ENCODE peak calls at places on chromosomes 7 and 10, in nine cellular contexts. E, G, P, H, Y, J, D, R and S are unnamed samples.

GRCh38 chr7:152969839-152970238 is 210.3 kb downstream of the ACTR3B start:
- DNase-seq in E (no peak), G (no peak), P (no peak), H (no peak), Y (no peak), J (no peak), D (no peak), R (no peak), S (no peak)

GRCh38 chr7:134886353-134887057 is 99.8 kb upstream of the AGBL3 start:
- DNase-seq in E (no peak), G (peak), P (no peak), H (no peak), Y (no peak), J (no peak), D (no peak), R (no peak), S (no peak)

GRCh38 chr10:124732931-124733536 is 11.1 kb downstream of the FAM53B start:
- DNase-seq in E (no peak), G (no peak), P (peak), H (no peak), Y (no peak), J (no peak), D (no peak), R (no peak), S (no peak)

GRCh38 chr7:12965767-12966166 is 278.3 kb downstream of the ARL4A start:
- DNase-seq in E (peak), G (no peak), P (no peak), H (no peak), Y (no peak), J (no peak), D (peak), R (no peak), S (no peak)

GRCh38 chr7:151428393-151429231 is 11.3 kb downstream of the CRYGN start:
- DNase-seq in E (no peak), G (peak), P (no peak), H (no peak), Y (peak), J (no peak), D (peak), R (no peak), S (no peak)

GRCh38 chr7:131557521-131558385 is 1.3 kb upstream of the PODXL start:
- DNase-seq in E (no peak), G (no peak), P (no peak), H (no peak), Y (peak), J (no peak), D (no peak), R (peak), S (no peak)

GRCh38 chr10:103982639-103983038 is 15.7 kb downstream of the SLK start:
- DNase-seq in E (no peak), G (no peak), P (no peak), H (peak), Y (peak), J (no peak), D (no peak), R (peak), S (no peak)

GRCh38 chr10:50937230-50937907 is 51.9 kb upstream of the A1CF start:
- DNase-seq in E (no peak), G (no peak), P (no peak), H (no peak), Y (peak), J (no peak), D (peak), R (peak), S (no peak)

GRCh38 chr7:117092801-117093200 is 139.5 kb downstream of the ST7 start:
- DNase-seq in E (no peak), G (no peak), P (no peak), H (no peak), Y (no peak), J (no peak), D (no peak), R (no peak), S (no peak)

GRCh38 chr10:131902211-131902610 is 1.4 kb downstream of the PPP2R2D start:
- DNase-seq in E (no peak), G (no peak), P (no peak), H (peak), Y (no peak), J (no peak), D (no peak), R (no peak), S (no peak)

GRCh38 chr10:21347043-21347799 is 178.3 kb downstream of the SKIDA1 start:
- DNase-seq in E (no peak), G (no peak), P (no peak), H (no peak), Y (no peak), J (no peak), D (no peak), R (no peak), S (no peak)

GRCh38 chr10:49286686-49287085 is 12.3 kb upstream of the C10orf71 start:
- DNase-seq in E (no peak), G (no peak), P (no peak), H (no peak), Y (no peak), J (no peak), D (no peak), R (no peak), S (no peak)

GRCh38 chr10:118692911-118693310 is 61.9 kb downstream of the CACUL1 start:
- DNase-seq in E (peak), G (no peak), P (no peak), H (no peak), Y (no peak), J (no peak), D (no peak), R (no peak), S (no peak)

GRCh38 chr7:142798451-142799438 is 28.0 kb downstream of the PRSS2 start:
- DNase-seq in E (no peak), G (no peak), P (no peak), H (no peak), Y (no peak), J (no peak), D (no peak), R (no peak), S (no peak)

GRCh38 chr10:95395947-95396449 is 105.2 kb upstream of the PDLIM1 start:
- DNase-seq in E (no peak), G (peak), P (no peak), H (no peak), Y (peak), J (no peak), D (no peak), R (no peak), S (no peak)

GRCh38 chr7:128869944-128870285 is 7.3 kb downstream of the ATP6V1F start:
- DNase-seq in E (no peak), G (no peak), P (no peak), H (peak), Y (no peak), J (no peak), D (peak), R (no peak), S (no peak)